ENCODE peak calls at places on chromosome 12, in eight cellular contexts. Y is right lobe of liver; C is fibroblast of mammary gland; K is CD8-positive, alpha-beta T cell; W is A549; S is IMR-90; Q is BE2C; B is psoas muscle. M is an unnamed sample.

GRCh38 chr12:115492553-115492952 is 784.9 kb downstream of the MED13L start:
- DNase-seq in C (no peak), Q (no peak), K (no peak), W (no peak), B (no peak), S (no peak), Y (no peak), M (no peak)

GRCh38 chr12:44574586-44574985 is 301.5 kb downstream of the NELL2 start:
- DNase-seq in C (no peak), W (no peak), S (no peak), B (no peak), K (no peak), Y (no peak), Q (no peak), M (no peak)

GRCh38 chr12:117563706-117564105 is 202.3 kb upstream of the NOS1 start:
- DNase-seq in Q (no peak), Y (no peak), S (no peak), C (no peak), W (no peak), B (no peak), K (no peak), M (no peak)

GRCh38 chr12:30830751-30831150 is 76.0 kb upstream of the CAPRIN2 start:
- DNase-seq in B (no peak), W (no peak), Y (no peak), C (no peak), K (no peak), Q (no peak), S (no peak), M (peak)

GRCh38 chr12:9255837-9256236 is 47.6 kb upstream of the PZP start:
- DNase-seq in C (no peak), K (no peak), Q (no peak), W (no peak), B (no peak), S (no peak), Y (no peak), M (no peak)

GRCh38 chr12:30437044-30437443 is 258.6 kb downstream of the IPO8 start:
- DNase-seq in S (no peak), K (no peak), C (peak), B (no peak), W (no peak), Q (no peak), Y (no peak), M (no peak)

GRCh38 chr12:24909667-24910066 is 39.2 kb downstream of the BCAT1 start:
- DNase-seq in Y (peak), S (peak), B (peak), K (no peak), W (no peak), Q (peak), C (peak), M (no peak)

GRCh38 chr12:32501835-32502333 is 102.5 kb downstream of the FGD4 start:
- DNase-seq in C (peak), Q (peak), B (peak), Y (no peak), W (no peak), K (no peak), S (peak), M (peak)

GRCh38 chr12:107309020-107309419 is 215.7 kb upstream of the CRY1 start:
- DNase-seq in Q (no peak), S (no peak), C (no peak), W (no peak), B (no peak), K (no peak), Y (no peak), M (no peak)

GRCh38 chr12:95993907-95994306 is 2.2 kb downstream of the HAL start:
- DNase-seq in Q (no peak), Y (no peak), C (no peak), K (no peak), W (no peak), S (no peak), B (no peak), M (no peak)

GRCh38 chr12:72267974-72268373 is 4.2 kb upstream of the TRHDE start:
- DNase-seq in C (peak), Q (no peak), K (no peak), S (peak), W (no peak), B (no peak), Y (no peak), M (no peak)

GRCh38 chr12:75526655-75527511 is 15.5 kb upstream of the KRR1 start:
- DNase-seq in Q (peak), Y (no peak), B (no peak), S (peak), W (peak), C (peak), K (no peak), M (peak)

GRCh38 chr12:51591020-51591901 is at the start of gene SCN8A:
- DNase-seq in W (peak), Y (peak), S (peak), Q (peak), B (peak), C (peak), K (peak), M (peak)

GRCh38 chr12:17335487-17335886 is 729.5 kb upstream of the LMO3 start:
- DNase-seq in K (no peak), C (no peak), B (no peak), W (no peak), S (no peak), Q (no peak), Y (no peak), M (no peak)

GRCh38 chr12:127041985-127042625 is 1224.9 kb upstream of the TMEM132C start:
- DNase-seq in B (no peak), W (no peak), Q (no peak), C (no peak), K (no peak), Y (no peak), S (no peak), M (no peak)

GRCh38 chr12:114611145-114612018 is 72.6 kb downstream of the TBX3 start:
- DNase-seq in Y (peak), S (no peak), C (no peak), Q (no peak), W (peak), B (no peak), K (no peak), M (no peak)

GRCh38 chr12:18747960-18748359 is 10.0 kb downstream of the CAPZA3 start:
- DNase-seq in Y (no peak), B (no peak), W (no peak), C (peak), Q (no peak), S (peak), K (no peak), M (no peak)

GRCh38 chr12:24482882-24483604 is 465.9 kb downstream of the BCAT1 start:
- DNase-seq in Q (no peak), K (no peak), C (peak), S (peak), B (no peak), W (no peak), Y (no peak), M (no peak)

GRCh38 chr12:19783547-19784444 is 344.5 kb downstream of the AEBP2 start:
- DNase-seq in Q (no peak), W (no peak), Y (no peak), S (no peak), C (no peak), K (no peak), B (no peak), M (peak)

GRCh38 chr12:124688356-124688992 is 121.1 kb upstream of the NCOR2 start:
- DNase-seq in S (peak), Y (no peak), Q (no peak), W (no peak), B (no peak), C (no peak), K (no peak), M (no peak)

GRCh38 chr12:122886851-122887816 is 8.8 kb downstream of the VPS37B start:
- DNase-seq in Y (no peak), K (no peak), Q (no peak), C (peak), S (peak), B (no peak), W (peak), M (no peak)

GRCh38 chr12:67827820-67828383 is 161.3 kb upstream of the IFNG-AS1 start:
- DNase-seq in S (peak), Y (no peak), Q (no peak), K (no peak), B (peak), W (peak), C (peak), M (no peak)

GRCh38 chr12:58502236-58502635 is 418.1 kb downstream of the LRIG3 start:
- DNase-seq in Q (no peak), C (peak), W (no peak), Y (no peak), S (peak), B (no peak), K (no peak), M (no peak)

GRCh38 chr12:9037431-9037830 is 48.1 kb downstream of the KLRG1 start:
- DNase-seq in W (no peak), C (no peak), Q (no peak), K (no peak), S (no peak), Y (no peak), B (no peak), M (no peak)

GRCh38 chr12:52130695-52131094 is 51.2 kb downstream of the SMIM41 start:
- DNase-seq in S (no peak), K (no peak), W (no peak), Y (no peak), B (no peak), Q (no peak), C (no peak), M (peak)

GRCh38 chr12:31321565-31322228 is 4.3 kb downstream of the SINHCAF start:
- DNase-seq in Y (no peak), K (no peak), C (peak), Q (no peak), S (peak), W (no peak), B (no peak), M (no peak)

GRCh38 chr12:15801770-15802393 is 12.7 kb upstream of the EPS8 start:
- DNase-seq in Q (no peak), K (no peak), C (no peak), S (peak), B (no peak), Y (no peak), W (no peak), M (no peak)

GRCh38 chr12:93060666-93061413 is 131.7 kb upstream of the EEA1 start:
- DNase-seq in B (no peak), Y (no peak), C (peak), S (peak), W (no peak), Q (no peak), K (no peak), M (peak)
- H3K4me3 ChIP-seq in B (peak), Y (no peak), C (no peak), S (no peak), W (no peak), Q (no peak), K (no peak), M (no peak)

DNA sequence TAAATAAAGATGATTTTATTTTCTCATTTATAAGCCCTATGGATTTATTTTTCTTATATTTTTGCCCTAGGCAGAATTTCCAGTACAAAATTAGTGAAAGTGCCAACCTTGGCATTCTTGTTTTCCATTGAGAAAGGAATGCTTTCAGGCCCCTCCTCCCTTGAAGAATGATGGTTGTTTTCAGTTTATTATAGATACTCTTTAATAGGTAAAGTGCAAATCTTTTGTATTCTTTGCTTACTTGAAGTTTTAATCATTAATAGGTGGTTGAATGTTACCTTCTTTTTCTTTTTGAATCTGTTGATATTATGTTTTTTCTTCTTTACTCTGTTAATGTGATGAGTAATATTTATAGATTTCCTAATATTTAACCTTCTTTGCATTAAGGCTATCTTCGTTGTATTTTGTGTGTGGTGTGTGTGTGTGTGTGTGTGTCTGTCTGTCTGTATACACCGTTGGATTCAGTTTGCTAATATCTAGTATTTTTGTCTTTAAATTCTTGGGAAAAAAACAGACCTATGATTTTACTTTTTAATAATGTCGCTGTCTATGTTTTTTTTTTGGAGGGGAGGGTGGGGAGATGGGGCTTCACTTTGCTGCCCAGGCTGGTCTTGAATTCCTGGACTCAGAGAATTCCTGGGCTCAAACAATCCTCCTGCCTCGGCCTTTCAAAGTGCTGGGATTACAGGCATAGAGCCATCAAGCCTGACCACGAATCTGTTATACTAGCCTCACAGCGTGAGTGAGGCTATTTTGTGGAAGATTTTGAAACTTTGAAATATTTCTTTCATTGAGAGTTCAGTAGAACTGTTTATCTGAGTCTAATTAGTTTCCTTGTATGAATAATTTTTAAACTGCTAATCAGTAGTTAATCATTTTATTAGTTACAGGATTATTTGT is 13.5 kb downstream of the SRGAP1 start:
- DNase-seq in C (peak), S (peak), K (no peak), W (no peak), Y (no peak), B (no peak), Q (no peak), M (no peak)
- H3K4me3 ChIP-seq in C (no peak), S (no peak), K (no peak), W (peak), Y (no peak), B (no peak), Q (no peak), M (no peak)

DNA sequence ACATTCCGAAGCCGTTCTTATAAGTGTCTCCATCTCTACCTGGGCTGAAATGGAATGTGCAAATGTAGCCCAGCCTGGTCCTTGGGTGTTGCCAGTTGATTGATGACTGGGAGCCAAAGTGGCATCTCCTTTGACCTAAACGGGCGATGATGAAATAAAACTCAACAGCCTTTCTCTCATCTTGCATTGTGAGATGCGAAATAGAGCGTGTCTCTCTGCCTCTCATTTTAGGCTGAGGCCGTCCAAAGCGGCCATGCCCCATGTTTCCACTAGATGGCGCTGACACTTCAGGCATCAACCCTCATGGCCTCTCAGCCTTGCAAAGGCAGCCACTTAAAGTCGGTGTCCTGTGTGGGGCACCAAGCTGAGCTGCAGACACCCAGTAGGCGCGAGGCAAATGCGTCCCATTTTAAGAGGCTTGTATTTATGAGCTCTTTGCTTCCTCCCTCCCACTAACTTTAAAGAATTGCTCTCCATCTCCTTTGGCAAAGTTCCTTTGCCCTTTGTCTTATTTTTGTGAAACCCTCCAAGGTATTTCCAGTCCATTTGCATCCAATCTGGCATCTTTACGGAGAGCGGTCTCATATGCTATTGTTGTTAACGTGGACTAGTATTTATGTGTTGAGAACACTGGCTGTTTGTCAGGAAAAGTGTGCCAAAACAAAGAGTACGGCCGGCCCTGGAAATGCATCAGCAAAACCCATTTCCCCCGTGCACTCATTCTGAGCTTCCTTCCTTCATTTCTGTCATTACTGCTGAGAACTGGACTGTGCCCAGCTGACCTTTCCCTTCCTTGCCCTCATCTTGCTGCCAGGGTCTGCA is 25.0 kb downstream of the GPRC5A start:
- DNase-seq in K (peak), Y (peak), W (peak), B (peak), Q (peak), C (peak), S (peak), M (peak)
- H3K4me3 ChIP-seq in K (no peak), Y (no peak), W (no peak), B (peak), Q (no peak), C (no peak), S (no peak), M (no peak)

GRCh38 chr12:3490848-3491382 is at the start of gene PRMT8:
- DNase-seq in B (no peak), C (no peak), K (no peak), W (no peak), Q (no peak), S (no peak), Y (no peak), M (peak)

GRCh38 chr12:3493225-3494049 is 2.4 kb downstream of the PRMT8 start:
- DNase-seq in B (peak), Y (no peak), Q (no peak), K (no peak), S (no peak), W (no peak), C (no peak), M (peak)

GRCh38 chr12:3492868-3493224 is 1.8 kb downstream of the PRMT8 start:
- DNase-seq in K (no peak), B (no peak), Q (no peak), S (no peak), C (no peak), W (no peak), Y (no peak), M (peak)

GRCh38 chr12:3489057-3489456 is 1.9 kb upstream of the PRMT8 start:
- DNase-seq in S (no peak), K (no peak), B (no peak), Q (no peak), W (no peak), Y (no peak), C (peak), M (no peak)

GRCh38 chr12:3491938-3492867 is 1.2 kb downstream of the PRMT8 start:
- DNase-seq in Y (peak), S (peak), B (peak), C (peak), K (peak), W (peak), Q (no peak), M (peak)
- H3K4me3 ChIP-seq in Y (no peak), S (no peak), B (peak), C (no peak), K (no peak), W (no peak), Q (no peak), M (peak)

DNA sequence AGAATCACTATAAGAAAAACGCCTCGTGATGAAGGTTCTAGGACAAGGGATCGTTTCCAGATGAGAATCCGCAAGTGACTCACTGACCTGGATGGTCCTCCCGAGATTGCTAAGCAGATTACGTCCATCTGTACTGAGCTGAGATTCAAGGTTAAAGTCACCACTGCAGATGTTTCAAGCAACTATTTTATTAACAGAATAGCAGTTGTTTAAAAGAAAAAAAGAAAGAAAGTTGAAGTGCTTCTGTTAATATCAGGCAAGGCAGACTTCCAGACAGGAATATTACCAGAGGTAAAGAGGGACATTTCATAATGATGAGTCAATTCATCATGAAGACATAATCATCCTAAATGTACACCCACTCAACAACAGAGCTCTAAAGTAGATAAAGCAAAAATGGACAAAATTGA is 17.9 kb downstream of the PXN start:
- DNase-seq in W (no peak), S (peak), K (no peak), Y (no peak), C (peak), Q (no peak), B (no peak), M (no peak)
- H3K4me3 ChIP-seq in W (no peak), S (no peak), K (no peak), Y (no peak), C (no peak), Q (no peak), B (peak), M (no peak)

M was measured in H7.